ENCODE peak calls at places on chromosomes 3 and 15, in seven cellular contexts. V is A549, F is lung, B is stomach, G is SJSA1, E is WERI-Rb-1, O is cardiac muscle cell. K is an unnamed sample.

GRCh38 chr3:52092891-52093290 is 36.5 kb upstream of the DUSP7 start:
- DNase-seq in B (no peak), O (no peak), F (no peak), V (no peak), G (no peak), E (no peak), K (no peak)

GRCh38 chr3:146152841-146153240 is 8.1 kb downstream of the PLOD2 start:
- DNase-seq in O (no peak), E (no peak), B (peak), F (no peak), V (no peak), G (peak), K (no peak)

GRCh38 chr15:49031764-49032270 is 14.4 kb downstream of the SECISBP2L start:
- DNase-seq in O (no peak), F (no peak), G (no peak), V (no peak), B (no peak), E (no peak), K (no peak)

GRCh38 chr3:194579091-194579606 is 54.1 kb downstream of the TMEM44 start:
- DNase-seq in B (peak), O (peak), V (no peak), F (no peak), G (no peak), E (no peak), K (no peak)

GRCh38 chr15:86197770-86198169 is 118.1 kb downstream of the AGBL1 start:
- DNase-seq in F (no peak), V (no peak), B (no peak), G (no peak), E (no peak), O (no peak), K (no peak)

GRCh38 chr3:138936763-138937689 is 9.9 kb downstream of the FOXL2 start:
- DNase-seq in B (no peak), F (no peak), G (no peak), V (no peak), O (no peak), E (no peak), K (no peak)

GRCh38 chr15:71105444-71105843 is 9.8 kb upstream of the THSD4 start:
- DNase-seq in G (no peak), V (no peak), F (no peak), O (no peak), E (no peak), B (no peak), K (no peak)

GRCh38 chr3:122952509-122952908 is 75.1 kb downstream of the SEMA5B start:
- DNase-seq in V (peak), G (no peak), E (no peak), B (no peak), O (peak), F (no peak), K (no peak)

GRCh38 chr3:108125550-108126071 is 34.8 kb upstream of the CD47 start:
- DNase-seq in E (no peak), V (no peak), G (no peak), F (no peak), B (no peak), O (no peak), K (no peak)

GRCh38 chr3:124202754-124203153 is 210.8 kb upstream of the ROPN1 start:
- DNase-seq in E (no peak), V (no peak), F (peak), B (no peak), G (no peak), O (peak), K (no peak)

GRCh38 chr3:125042725-125043406 is 12.9 kb downstream of the HEG1 start:
- DNase-seq in G (no peak), B (no peak), V (no peak), F (no peak), O (peak), E (no peak), K (no peak)

GRCh38 chr3:50573566-50574279 is 4.4 kb downstream of the HEMK1 start:
- DNase-seq in G (no peak), E (no peak), F (peak), B (no peak), O (no peak), V (no peak), K (no peak)

GRCh38 chr3:118055381-118055780 is 979.3 kb downstream of the IGSF11 start:
- DNase-seq in F (no peak), O (no peak), E (no peak), V (no peak), G (no peak), B (no peak), K (no peak)

GRCh38 chr15:101444015-101444414 is 45.5 kb downstream of the PCSK6 start:
- DNase-seq in V (no peak), E (no peak), G (no peak), F (no peak), O (no peak), B (peak), K (no peak)

GRCh38 chr3:167978486-167978885 is 117.2 kb downstream of the GOLIM4 start:
- DNase-seq in V (no peak), O (no peak), G (no peak), F (no peak), B (no peak), E (no peak), K (no peak)

GRCh38 chr3:197186887-197187588 is 111.4 kb downstream of the DLG1 start:
- DNase-seq in F (no peak), V (peak), E (no peak), B (no peak), O (peak), G (no peak), K (peak)

GRCh38 chr15:70854669-70854976 is 666 bp upstream of the LARP6 start:
- DNase-seq in G (no peak), V (peak), E (no peak), F (no peak), B (no peak), O (peak), K (no peak)

GRCh38 chr3:56958879-56959607 is 101.4 kb upstream of the SPATA12 start:
- DNase-seq in G (no peak), V (no peak), E (no peak), B (no peak), O (no peak), F (no peak), K (no peak)

GRCh38 chr3:134381048-134381447 is 6.8 kb upstream of the AMOTL2 start:
- DNase-seq in V (no peak), E (no peak), B (no peak), O (no peak), G (peak), F (no peak), K (no peak)

GRCh38 chr15:63896336-63897115 is 62.8 kb upstream of the HERC1 start:
- DNase-seq in B (no peak), F (peak), V (peak), O (peak), E (peak), G (peak), K (no peak)

GRCh38 chr3:12658593-12659058 is 5.3 kb downstream of the RAF1 start:
- DNase-seq in E (no peak), G (no peak), B (no peak), V (no peak), O (peak), F (no peak), K (no peak)

GRCh38 chr3:55426486-55426885 is 60.6 kb downstream of the WNT5A start:
- DNase-seq in F (no peak), O (no peak), V (no peak), B (no peak), G (no peak), E (no peak), K (no peak)

GRCh38 chr3:149339931-149340309 is 6.5 kb upstream of the TM4SF18 start:
- DNase-seq in V (peak), G (peak), O (peak), F (peak), B (peak), E (no peak), K (peak)

GRCh38 chr3:39346785-39347585 is 17.5 kb downstream of the CCR8 start:
- DNase-seq in V (no peak), B (no peak), F (no peak), E (no peak), O (no peak), G (no peak), K (no peak)

GRCh38 chr3:113805249-113805648 is 33.3 kb upstream of the GRAMD1C start:
- DNase-seq in O (no peak), B (no peak), V (no peak), E (no peak), F (no peak), G (no peak), K (no peak)

GRCh38 chr3:112499328-112499727 is at the start of gene BTLA:
- DNase-seq in E (no peak), V (no peak), G (no peak), B (no peak), F (no peak), O (no peak), K (no peak)

GRCh38 chr15:65363306-65363705 is 14.5 kb downstream of the IGDCC3 start:
- DNase-seq in E (no peak), B (no peak), O (no peak), F (no peak), V (no peak), G (no peak), K (no peak)
- H3K4me3 ChIP-seq in E (no peak), B (no peak), O (no peak), F (no peak), V (no peak), G (no peak), K (no peak)

DNA sequence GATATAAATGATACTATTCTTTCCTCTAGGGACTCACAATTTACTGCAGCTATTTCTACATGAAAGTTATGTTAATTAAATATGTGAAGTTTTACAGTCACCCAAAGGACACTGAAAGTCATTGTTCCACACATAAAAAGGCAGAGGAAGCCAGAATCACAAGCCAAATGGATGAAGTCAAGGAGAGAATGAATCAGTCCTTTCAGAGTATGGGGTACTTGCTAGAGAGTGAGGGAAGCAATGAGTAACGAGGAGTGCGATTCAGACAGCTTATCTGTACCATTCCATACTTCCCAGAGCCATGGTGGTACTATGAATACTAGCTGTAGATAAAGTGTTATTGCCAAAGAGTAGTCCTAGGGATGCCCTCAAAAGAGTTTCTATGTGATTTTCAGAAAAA is 16.8 kb downstream of the ST3GAL6 start:
- DNase-seq in V (no peak), O (peak), B (no peak), E (no peak), F (no peak), G (no peak), K (no peak)
- H3K27ac ChIP-seq in V (no peak), O (peak), B (peak), E (no peak), F (no peak), G (no peak), K (no peak)

DNA sequence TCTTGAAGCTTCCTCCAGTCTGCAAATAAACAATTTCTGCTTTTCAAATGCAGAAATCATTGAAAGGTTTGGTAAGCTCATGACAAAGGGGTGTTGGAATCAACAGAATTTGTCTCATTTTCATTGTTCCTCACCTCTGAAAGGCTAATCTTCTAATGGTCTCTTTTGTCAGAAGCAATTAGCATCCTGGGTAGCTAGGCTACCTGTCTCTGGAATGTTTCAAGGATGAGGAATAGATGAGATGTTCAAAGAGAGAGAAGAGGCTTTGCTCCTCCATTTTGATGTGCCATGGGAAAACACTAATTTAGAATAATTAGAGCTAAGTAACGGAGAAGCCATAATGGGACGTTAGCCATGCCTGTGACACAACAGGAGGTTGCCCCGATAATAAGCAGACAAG is 43.5 kb upstream of the SIAH2 start:
- DNase-seq in O (no peak), E (no peak), F (no peak), B (no peak), V (no peak), G (no peak), K (no peak)
- H3K4me3 ChIP-seq in O (no peak), E (no peak), F (no peak), B (no peak), V (no peak), G (no peak), K (no peak)

DNA sequence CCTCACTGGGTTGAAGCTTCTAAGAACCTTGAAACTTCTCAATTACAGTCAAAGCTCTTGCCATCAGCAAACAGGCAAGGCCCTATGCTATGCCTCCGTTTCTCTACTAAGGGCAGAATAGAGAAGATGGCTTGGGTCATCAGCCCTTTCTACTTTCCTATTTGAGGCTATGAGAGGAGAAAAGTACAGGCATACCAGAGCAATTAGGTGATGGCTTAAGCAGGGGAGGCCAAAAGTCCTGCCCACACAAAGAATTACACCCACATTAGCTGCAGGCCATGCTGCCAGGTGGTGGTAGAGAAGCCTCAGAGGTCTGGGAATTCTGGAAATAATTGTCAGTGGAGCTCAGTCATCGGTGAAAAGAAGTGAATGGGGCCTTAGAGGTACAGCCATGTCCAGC is 88.9 kb downstream of the MRPL46 start:
- DNase-seq in V (no peak), O (no peak), E (no peak), F (no peak), B (no peak), G (no peak), K (no peak)
- H3K27ac ChIP-seq in V (peak), O (no peak), E (no peak), F (no peak), B (no peak), G (no peak), K (no peak)

DNA sequence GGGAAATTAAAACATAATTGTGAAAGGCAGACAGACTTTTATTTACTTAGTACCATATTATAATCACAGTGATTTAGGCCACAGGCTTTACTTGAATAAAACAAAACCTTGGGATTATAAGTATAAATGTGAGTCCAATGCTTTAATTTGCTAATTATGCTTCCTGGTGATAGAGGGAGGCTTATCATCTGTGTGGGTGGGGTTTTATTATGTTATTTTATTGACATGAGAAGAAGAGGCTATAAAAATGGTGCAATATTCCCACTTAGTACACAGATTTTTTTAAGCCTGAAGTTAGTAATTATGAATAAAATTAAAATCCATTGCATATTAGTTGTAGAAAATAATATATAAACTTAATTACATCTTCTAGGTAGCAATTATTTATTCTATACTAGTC is 248.3 kb upstream of the TBL1XR1 start:
- DNase-seq in O (no peak), F (no peak), E (no peak), B (no peak), V (no peak), G (no peak), K (no peak)
- H3K4me3 ChIP-seq in O (no peak), F (no peak), E (no peak), B (no peak), V (no peak), G (no peak), K (no peak)

GRCh38 chr3:46936733-46937250 is 39.8 kb downstream of the CCDC12 start:
- DNase-seq in G (no peak), O (no peak), F (no peak), E (no peak), V (no peak), B (no peak), K (no peak)
- H3K27ac ChIP-seq in G (no peak), O (peak), F (peak), E (no peak), V (peak), B (peak), K (no peak)

DNA sequence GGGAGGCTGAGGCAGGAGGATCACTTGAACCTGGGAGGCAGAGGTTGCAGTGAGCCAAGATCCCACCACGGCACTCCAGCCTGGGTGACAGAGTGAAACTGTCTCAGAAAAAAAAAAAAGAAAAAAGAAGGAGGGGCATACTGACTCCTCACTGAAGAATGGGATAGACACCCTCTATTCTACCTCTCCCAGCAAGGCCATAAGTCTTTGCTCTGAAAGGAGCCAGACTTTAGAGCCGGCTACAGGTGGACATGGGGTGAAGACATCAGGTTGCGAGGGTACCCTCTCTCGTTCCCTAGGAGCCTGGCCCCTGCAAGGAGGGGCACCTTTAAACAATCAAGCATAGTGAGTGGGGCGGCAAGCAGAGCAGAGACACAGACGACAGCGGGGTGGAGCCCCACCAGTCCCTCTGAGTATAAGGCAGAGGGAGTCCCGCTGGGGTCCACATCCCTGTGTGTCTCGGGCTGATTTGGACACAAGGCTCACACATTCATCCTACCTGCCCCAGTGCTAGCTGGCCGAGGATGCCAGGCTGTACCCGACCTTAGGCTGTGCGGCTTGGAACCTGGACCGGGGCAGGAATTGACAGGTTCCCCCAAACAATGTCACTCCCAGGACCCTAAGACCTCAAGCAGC is 1.1 kb downstream of the GRAMD2A start:
- DNase-seq in E (peak), B (no peak), O (no peak), V (peak), F (no peak), G (no peak), K (no peak)
- H3K4me3 ChIP-seq in E (no peak), B (peak), O (no peak), V (no peak), F (peak), G (no peak), K (no peak)

DNA sequence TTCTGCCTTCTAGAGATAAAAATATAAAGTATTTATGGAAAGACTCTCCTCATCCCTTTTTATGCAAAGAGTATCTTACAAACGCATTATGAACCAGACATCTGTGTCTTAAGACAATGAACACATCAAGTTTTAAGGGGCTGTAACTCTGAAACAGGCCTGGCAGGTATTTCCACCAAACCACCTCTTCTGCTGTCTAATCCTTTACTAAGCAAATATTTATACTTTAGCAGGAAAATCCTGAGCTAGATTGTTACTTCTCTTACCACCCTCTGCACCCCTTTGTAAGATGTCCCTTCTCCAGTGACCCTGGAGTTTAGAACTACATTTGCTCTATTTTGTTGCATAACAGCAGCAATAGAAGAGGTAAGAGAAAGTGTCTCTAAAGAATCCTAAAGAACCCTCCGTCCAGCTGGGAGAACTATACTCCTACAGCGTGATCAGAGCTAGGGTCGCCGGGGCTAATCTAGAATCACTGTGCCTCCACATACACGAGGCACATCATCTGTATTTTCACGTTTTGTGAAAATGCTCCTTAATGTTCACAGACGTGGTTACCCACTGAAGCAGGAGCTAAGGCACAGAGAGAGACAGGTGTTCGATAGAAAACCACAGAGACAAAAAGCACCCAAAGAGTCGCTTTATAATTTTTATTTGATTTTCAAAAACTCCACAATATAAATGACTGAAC is 129.6 kb downstream of the FOXP1 start:
- DNase-seq in V (no peak), G (no peak), O (no peak), B (no peak), E (no peak), F (no peak), K (peak)
- H3K27ac ChIP-seq in V (no peak), G (no peak), O (no peak), B (peak), E (no peak), F (peak), K (peak)

GRCh38 chr15:42507514-42507913 is 12.1 kb downstream of the SNAP23 start:
- DNase-seq in F (no peak), G (no peak), B (no peak), O (no peak), V (no peak), E (no peak), K (no peak)
- H3K4me3 ChIP-seq in F (no peak), G (no peak), B (no peak), O (no peak), V (no peak), E (no peak), K (no peak)